ENCODE peak calls at places on chromosomes 5 and 9, in six cellular contexts. H, A, J, W, N and F are unnamed samples.

GRCh38 chr9:77954018-77954417 is 77.6 kb downstream of the GNAQ start:
- DNase-seq in H (peak; percentile 22), A (no peak), J (no peak), W (peak; percentile 60), N (peak; percentile 28), F (no peak)

GRCh38 chr9:89247431-89248370 is 63.3 kb upstream of the CKS2 start:
- DNase-seq in H (peak; percentile 15), A (peak; percentile 34), J (no peak), W (peak; percentile 15), N (peak; percentile 36), F (peak; percentile 57)

GRCh38 chr9:77731930-77732329 is 83.8 kb upstream of the GNA14 start:
- DNase-seq in H (no peak), A (no peak), J (no peak), W (no peak), N (no peak), F (no peak)

GRCh38 chr5:375921-376871 is 54.7 kb downstream of the AHRR start:
- DNase-seq in H (no peak), A (no peak), J (no peak), W (no peak), N (no peak), F (peak; percentile 21)

GRCh38 chr9:105911104-105911911 is 217.0 kb downstream of the TMEM38B start:
- DNase-seq in H (peak; percentile 17), A (peak; percentile 41), J (peak; percentile 82), W (no peak), N (peak; percentile 19), F (peak; percentile 43)

GRCh38 chr5:132481243-132482211 is 9.0 kb downstream of the IRF1 start:
- DNase-seq in H (no peak), A (no peak), J (no peak), W (no peak), N (peak; percentile 46), F (no peak)

GRCh38 chr9:3138236-3139229 is 294.6 kb upstream of the PUM3 start:
- DNase-seq in H (peak; percentile 2), A (no peak), J (no peak), W (no peak), N (peak; percentile 79), F (no peak)

GRCh38 chr9:89325733-89326132 is 7.4 kb downstream of the SECISBP2 start:
- DNase-seq in H (no peak), A (no peak), J (no peak), W (no peak), N (no peak), F (no peak)

GRCh38 chr5:31854625-31855526 is 215.9 kb downstream of the PDZD2 start:
- DNase-seq in H (peak; percentile 40), A (peak; percentile 23), J (peak; percentile 69), W (no peak), N (peak; percentile 90), F (peak; percentile 73)

GRCh38 chr5:88732181-88732633 is 150.8 kb downstream of the MEF2C start:
- DNase-seq in H (peak; percentile 17), A (no peak), J (no peak), W (no peak), N (peak; percentile 5), F (no peak)

GRCh38 chr9:5799314-5799713 is 33.6 kb downstream of the ERMP1 start:
- DNase-seq in H (peak; percentile 65), A (no peak), J (no peak), W (peak; percentile 59), N (peak; percentile 31), F (no peak)

GRCh38 chr9:137031904-137032639 is at the start of gene FUT7:
- DNase-seq in H (no peak), A (no peak), J (no peak), W (no peak), N (no peak), F (no peak)

GRCh38 chr5:96324708-96325107 is 108.3 kb downstream of the PCSK1 start:
- DNase-seq in H (peak; percentile 50), A (no peak), J (no peak), W (peak; percentile 96), N (peak; percentile 67), F (no peak)

GRCh38 chr5:7671420-7671819 is 179.5 kb downstream of the CFAP90 start:
- DNase-seq in H (no peak), A (no peak), J (no peak), W (no peak), N (no peak), F (no peak)

GRCh38 chr9:124665391-124666058 is 105.6 kb downstream of the NR6A1 start:
- DNase-seq in H (peak; percentile 64), A (no peak), J (no peak), W (peak; percentile 81), N (peak; percentile 74), F (no peak)

GRCh38 chr5:23466401-23466886 is 41.0 kb upstream of the PRDM9 start:
- DNase-seq in H (peak; percentile 62), A (no peak), J (no peak), W (no peak), N (peak; percentile 87), F (no peak)

GRCh38 chr5:98105651-98106050 is 667.8 kb upstream of the RGMB start:
- DNase-seq in H (no peak), A (no peak), J (no peak), W (no peak), N (no peak), F (no peak)

GRCh38 chr5:103111458-103111857 is 8.5 kb downstream of the GIN1 start:
- DNase-seq in H (no peak), A (no peak), J (no peak), W (no peak), N (no peak), F (no peak)

GRCh38 chr9:131969469-131969989 is 110.1 kb downstream of the MED27 start:
- DNase-seq in H (no peak), A (no peak), J (no peak), W (no peak), N (no peak), F (no peak)

GRCh38 chr9:131968632-131969031 is 111.0 kb downstream of the MED27 start:
- DNase-seq in H (no peak), A (no peak), J (no peak), W (no peak), N (no peak), F (no peak)

GRCh38 chr9:131972889-131973288 is 106.8 kb downstream of the MED27 start:
- DNase-seq in H (no peak), A (no peak), J (no peak), W (no peak), N (no peak), F (no peak)

GRCh38 chr9:131976157-131976740 is 103.4 kb downstream of the MED27 start:
- DNase-seq in H (no peak), A (no peak), J (no peak), W (no peak), N (no peak), F (no peak)

DNA sequence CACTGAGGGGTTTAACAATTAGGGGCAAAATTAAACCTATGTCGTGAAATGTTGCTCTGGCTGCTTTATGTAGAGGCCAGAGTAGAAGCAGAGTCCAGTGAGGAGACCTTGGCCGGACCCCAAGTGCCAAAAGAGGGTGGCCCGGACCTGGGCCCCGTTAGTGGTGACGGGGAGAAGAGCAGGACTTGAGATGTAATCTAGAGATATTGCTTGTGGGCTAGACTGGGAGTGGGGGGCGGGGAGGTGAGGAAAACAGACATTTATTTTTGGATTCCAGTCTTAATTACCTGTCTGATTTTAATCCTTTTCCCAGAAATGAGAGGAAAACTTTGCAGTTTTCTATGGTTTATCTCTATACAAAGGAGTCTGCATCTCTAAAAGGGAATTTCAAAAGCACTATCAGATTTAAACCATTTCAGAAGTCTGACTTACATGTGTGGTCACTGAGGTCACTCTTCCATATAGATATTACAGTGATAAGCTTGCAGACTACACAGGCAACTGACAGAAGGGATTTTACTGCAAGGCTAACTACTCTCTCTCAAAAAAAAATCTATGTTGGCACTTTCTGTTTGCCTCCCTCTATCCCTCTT is 108.1 kb downstream of the MED27 start:
- DNase-seq in H (no peak), A (no peak), J (no peak), W (no peak), N (no peak), F (no peak)
- H3K14ac ChIP-seq in H (no peak overlapping the region), A (no peak overlapping the region), J (no peak overlapping the region), W (no peak overlapping the region), N (no peak overlapping the region), F (no peak overlapping the region)

GRCh38 chr9:23036416-23036815 is 589.8 kb downstream of the DMRTA1 start:
- DNase-seq in H (no peak), A (no peak), J (no peak), W (no peak), N (no peak), F (no peak)
- H3K23ac ChIP-seq in H (no peak overlapping the region), A (no peak overlapping the region), J (no peak overlapping the region), W (no peak overlapping the region), N (no peak overlapping the region), F (no peak overlapping the region)

GRCh38 chr9:101524371-101524770 is 9.3 kb upstream of the RNF20 start:
- DNase-seq in H (no peak), A (no peak), J (no peak), W (no peak), N (no peak), F (no peak)
- H3K14ac ChIP-seq in H (no peak overlapping the region), A (no peak overlapping the region), J (no peak overlapping the region), W (no peak overlapping the region), N (no peak overlapping the region), F (no peak overlapping the region)

DNA sequence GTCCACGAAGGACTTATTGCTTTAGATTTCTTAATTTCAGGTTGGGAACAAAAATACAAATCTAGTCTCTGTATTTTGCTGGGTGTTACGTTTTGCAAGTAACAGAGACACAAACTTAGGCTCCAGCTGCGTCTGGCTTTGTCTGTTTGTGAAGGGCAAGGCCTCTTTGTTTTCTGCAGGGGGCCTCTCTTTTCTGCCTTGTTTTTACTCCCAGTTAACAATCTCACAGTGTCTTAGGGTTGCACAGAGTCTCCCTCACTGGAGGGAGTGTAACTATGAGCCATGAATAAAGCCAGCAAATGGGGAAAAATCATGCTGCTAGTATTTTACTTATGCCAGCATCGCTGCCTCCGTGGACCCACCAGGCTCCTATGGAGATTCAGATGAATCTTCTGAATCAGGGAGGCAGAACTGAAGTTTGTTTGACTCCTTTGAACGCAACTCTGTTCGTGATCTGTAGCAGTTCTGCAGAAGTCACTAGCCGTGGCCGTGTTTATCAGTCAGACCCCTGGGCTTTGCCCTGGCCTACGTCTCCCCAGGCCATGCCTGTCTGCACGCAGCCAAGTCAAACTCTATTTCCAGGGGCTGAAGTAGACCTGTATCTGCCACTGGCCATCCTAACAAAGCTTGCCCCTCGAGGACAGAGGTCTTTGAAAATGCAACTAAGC is 77.2 kb downstream of the ATP10B start:
- DNase-seq in H (no peak), A (no peak), J (peak; percentile 27), W (no peak), N (no peak), F (no peak)
- H3K23ac ChIP-seq in H (no peak overlapping the region), A (no peak overlapping the region), J (no peak overlapping the region), W (no peak overlapping the region), N (no peak overlapping the region), F (no peak overlapping the region)

DNA sequence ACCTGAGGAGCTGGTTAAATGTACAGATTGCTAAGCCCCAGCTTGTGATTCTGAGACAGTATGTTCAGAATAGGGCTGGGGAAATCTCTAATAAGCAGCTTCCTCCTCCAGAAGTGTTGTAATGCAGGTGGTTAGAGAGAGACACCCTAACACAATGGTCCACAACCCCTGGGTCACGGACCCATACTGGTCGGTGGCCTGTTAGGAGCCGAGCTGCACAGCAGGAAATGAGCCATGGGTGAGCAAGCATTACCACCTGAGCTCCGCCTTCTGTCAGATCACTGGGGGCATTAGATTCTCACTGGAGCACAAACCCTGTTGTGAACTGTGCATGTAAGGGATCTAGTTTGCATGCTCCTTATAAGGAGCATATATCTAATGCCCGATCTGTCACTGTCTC is 61.8 kb downstream of the SLC36A1 start:
- DNase-seq in H (no peak), A (no peak), J (no peak), W (no peak), N (no peak), F (no peak)
- H3K14ac ChIP-seq in H (no peak overlapping the region), A (no peak overlapping the region), J (no peak overlapping the region), W (no peak overlapping the region), N (no peak overlapping the region), F (no peak overlapping the region)